ENCODE peak calls at places on chromosome 16, in four cellular contexts. U is naive thymus-derived CD8-positive, alpha-beta T cell; F is KBM-7; O is HL-60. Y is an unnamed sample.

GRCh38 chr16:48603647-48604376 is 6.2 kb downstream of the N4BP1 start:
- DNase-seq in F (no peak), U (no peak), O (no peak), Y (no peak)

GRCh38 chr16:86034421-86034919 is 135.5 kb downstream of the IRF8 start:
- DNase-seq in F (no peak), O (no peak), U (no peak), Y (no peak)

GRCh38 chr16:12503201-12503600 is 300.5 kb downstream of the CPPED1 start:
- DNase-seq in F (no peak), O (no peak), U (no peak), Y (no peak)

GRCh38 chr16:4945560-4946502 is 8.9 kb upstream of the PPL start:
- DNase-seq in O (no peak), U (no peak), F (no peak), Y (no peak)

GRCh38 chr16:91484-91883 is 13.5 kb downstream of the MPG start:
- DNase-seq in F (no peak), O (no peak), U (no peak), Y (peak)

GRCh38 chr16:68921654-68922053 is 78.3 kb downstream of the TANGO6 start:
- DNase-seq in O (no peak), U (no peak), F (no peak), Y (no peak)

GRCh38 chr16:46961373-46962353 is 11.8 kb downstream of the DNAJA2 start:
- DNase-seq in O (peak), F (peak), U (peak), Y (no peak)

GRCh38 chr16:69397821-69398521 is 12.2 kb upstream of the TERF2 start:
- DNase-seq in O (no peak), U (no peak), F (peak), Y (peak)

GRCh38 chr16:57146735-57147134 is 39.1 kb downstream of the PSME3IP1 start:
- DNase-seq in O (no peak), U (no peak), F (peak), Y (no peak)

GRCh38 chr16:84438971-84439696 is 65.3 kb downstream of the MEAK7 start:
- DNase-seq in U (no peak), O (no peak), F (no peak), Y (no peak)

GRCh38 chr16:2253293-2253692 is 1.9 kb upstream of the ECI1 start:
- DNase-seq in F (no peak), U (no peak), O (no peak), Y (no peak)

GRCh38 chr16:57331355-57331754 is 27.2 kb upstream of the CCL22 start:
- DNase-seq in U (no peak), F (no peak), O (no peak), Y (no peak)

GRCh38 chr16:85330694-85331188 is 218.5 kb upstream of the CIBAR2 start:
- DNase-seq in O (peak), U (peak), F (peak), Y (no peak)

GRCh38 chr16:73057369-73058210 is 9.7 kb upstream of the ZFHX3 start:
- DNase-seq in O (no peak), U (no peak), F (peak), Y (peak)

GRCh38 chr16:80931985-80932720 is 74.5 kb downstream of the CMC2 start:
- DNase-seq in U (no peak), F (no peak), O (peak), Y (peak)

GRCh38 chr16:53910990-53911389 is 207.0 kb downstream of the FTO start:
- DNase-seq in O (no peak), U (no peak), F (no peak), Y (peak)

GRCh38 chr16:73202176-73202729 is 154.3 kb upstream of the ZFHX3 start:
- DNase-seq in F (no peak), U (no peak), O (no peak), Y (peak)

GRCh38 chr16:10428433-10429168 is 42.7 kb downstream of the ATF7IP2 start:
- DNase-seq in F (no peak), U (no peak), O (no peak), Y (no peak)

GRCh38 chr16:24853830-24854229 is 8.1 kb downstream of the SLC5A11 start:
- DNase-seq in O (no peak), U (no peak), F (no peak), Y (no peak)

GRCh38 chr16:46765050-46765449 is 16.9 kb upstream of the MYLK3 start:
- DNase-seq in U (no peak), O (peak), F (peak), Y (no peak)

GRCh38 chr16:22685162-22685830 is 128.7 kb upstream of the HS3ST2 start:
- DNase-seq in F (no peak), U (no peak), O (no peak), Y (no peak)

GRCh38 chr16:47848481-47849109 is 307.2 kb downstream of the ABCC12 start:
- DNase-seq in F (no peak), U (no peak), O (no peak), Y (no peak)

GRCh38 chr16:89395150-89396142 is 94.9 kb downstream of the ANKRD11 start:
- DNase-seq in F (no peak), U (no peak), O (no peak), Y (peak)

GRCh38 chr16:57531635-57532220 is 4.6 kb downstream of the CCDC102A start:
- DNase-seq in O (no peak), F (no peak), U (no peak), Y (no peak)

GRCh38 chr16:85836706-85837582 is 37.4 kb downstream of the COX4I1 start:
- DNase-seq in O (no peak), U (no peak), F (no peak), Y (no peak)

GRCh38 chr16:23920899-23921298 is 85.1 kb downstream of the PRKCB start:
- DNase-seq in O (no peak), F (no peak), U (no peak), Y (no peak)

GRCh38 chr16:58127033-58127556 is 2.1 kb downstream of the CFAP20 start:
- DNase-seq in F (peak), O (peak), U (peak), Y (no peak)

GRCh38 chr16:2779151-2779920 is 2.3 kb upstream of the ELOB start:
- DNase-seq in U (no peak), O (no peak), F (no peak), Y (peak)

GRCh38 chr16:65634291-65634690 is 512.4 kb upstream of the CDH11 start:
- DNase-seq in F (no peak), O (no peak), U (no peak), Y (no peak)

GRCh38 chr16:49492090-49492801 is 118.6 kb downstream of the C16orf78 start:
- DNase-seq in F (peak), O (no peak), U (peak), Y (peak)

GRCh38 chr16:9103546-9103945 is 12.1 kb downstream of the HAPSTR1 start:
- DNase-seq in O (no peak), F (no peak), U (no peak), Y (no peak)

GRCh38 chr16:89795676-89796075 is 20.8 kb downstream of the FANCA start:
- DNase-seq in F (no peak), U (no peak), O (no peak), Y (peak)

GRCh38 chr16:4868046-4868445 is 20.8 kb downstream of the UBN1 start:
- DNase-seq in F (no peak), U (no peak), O (no peak), Y (no peak)

GRCh38 chr16:4091638-4092037 is 24.6 kb downstream of the ADCY9 start:
- DNase-seq in O (no peak), F (no peak), U (no peak), Y (no peak)

GRCh38 chr16:77289331-77289809 is 90.2 kb downstream of the SYCE1L start:
- DNase-seq in U (no peak), O (no peak), F (no peak), Y (no peak)

GRCh38 chr16:66890796-66891195 is 10.5 kb downstream of the PDP2 start:
- DNase-seq in O (no peak), U (no peak), F (no peak), Y (no peak)